ENCODE peak calls at places on chromosomes 16 and 17, in ten cellular contexts. One of them, this sample, is unnamed.

GRCh38 chr17:77382966-77383612 is 242.3 kb downstream of the SEC14L1 start:
- DNase-seq in mammary epithelial cell: peak; percentile 54
- DNase-seq in PC-3: no peak
- DNase-seq in neural progenitor cell: no peak
- DNase-seq in MM.1S: no peak
- DNase-seq in IMR-90: peak; percentile 90
- DNase-seq in HCT116: no peak
- DNase-seq in hepatocyte: no peak
- DNase-seq in fibroblast of lung: peak; percentile 65
- DNase-seq in PC-9: no peak
- DNase-seq in this sample: peak; percentile 56

GRCh38 chr16:20774703-20775362 is 11.0 kb downstream of the ACSM3 start:
- DNase-seq in mammary epithelial cell: peak; percentile 68
- DNase-seq in PC-3: peak; percentile 83
- DNase-seq in neural progenitor cell: peak; percentile 76
- DNase-seq in MM.1S: peak; percentile 41
- DNase-seq in IMR-90: peak; percentile 53
- DNase-seq in HCT116: peak; percentile 68
- DNase-seq in hepatocyte: peak; percentile 71
- DNase-seq in fibroblast of lung: peak; percentile 42
- DNase-seq in PC-9: peak; percentile 64
- DNase-seq in this sample: peak; percentile 67

GRCh38 chr17:47120521-47121095 is 68.5 kb downstream of the CDC27 start:
- DNase-seq in mammary epithelial cell: no peak
- DNase-seq in PC-3: no peak
- DNase-seq in neural progenitor cell: no peak
- DNase-seq in MM.1S: no peak
- DNase-seq in IMR-90: peak; percentile 77
- DNase-seq in HCT116: no peak
- DNase-seq in hepatocyte: no peak
- DNase-seq in fibroblast of lung: peak; percentile 64
- DNase-seq in PC-9: no peak
- DNase-seq in this sample: no peak

GRCh38 chr17:35127751-35128514 is 6.5 kb downstream of the FNDC8 start:
- DNase-seq in mammary epithelial cell: no peak
- DNase-seq in PC-3: no peak
- DNase-seq in neural progenitor cell: no peak
- DNase-seq in MM.1S: no peak
- DNase-seq in IMR-90: peak; percentile 94
- DNase-seq in HCT116: no peak
- DNase-seq in hepatocyte: peak; percentile 51
- DNase-seq in fibroblast of lung: no peak
- DNase-seq in PC-9: no peak
- DNase-seq in this sample: no peak

GRCh38 chr16:64950731-64951130 is 171.1 kb downstream of the CDH11 start:
- DNase-seq in mammary epithelial cell: no peak
- DNase-seq in PC-3: no peak
- DNase-seq in neural progenitor cell: no peak
- DNase-seq in MM.1S: no peak
- DNase-seq in IMR-90: no peak
- DNase-seq in HCT116: no peak
- DNase-seq in hepatocyte: no peak
- DNase-seq in fibroblast of lung: no peak
- DNase-seq in PC-9: no peak
- DNase-seq in this sample: no peak

GRCh38 chr16:19520861-19521331 is 1.0 kb downstream of the GDE1 start:
- DNase-seq in mammary epithelial cell: peak; percentile 78
- DNase-seq in PC-3: peak; percentile 67
- DNase-seq in neural progenitor cell: no peak
- DNase-seq in MM.1S: peak; percentile 48
- DNase-seq in IMR-90: peak; percentile 54
- DNase-seq in HCT116: no peak
- DNase-seq in hepatocyte: peak; percentile 68
- DNase-seq in fibroblast of lung: peak; percentile 58
- DNase-seq in PC-9: peak; percentile 54
- DNase-seq in this sample: peak; percentile 10

GRCh38 chr16:77443834-77444460 is 9.1 kb upstream of the ADAMTS18 start:
- DNase-seq in mammary epithelial cell: no peak
- DNase-seq in PC-3: no peak
- DNase-seq in neural progenitor cell: no peak
- DNase-seq in MM.1S: no peak
- DNase-seq in IMR-90: no peak
- DNase-seq in HCT116: no peak
- DNase-seq in hepatocyte: no peak
- DNase-seq in fibroblast of lung: no peak
- DNase-seq in PC-9: no peak
- DNase-seq in this sample: no peak

GRCh38 chr16:89360760-89361435 is 129.5 kb downstream of the ANKRD11 start:
- DNase-seq in mammary epithelial cell: no peak
- DNase-seq in PC-3: no peak
- DNase-seq in neural progenitor cell: no peak
- DNase-seq in MM.1S: no peak
- DNase-seq in IMR-90: no peak
- DNase-seq in HCT116: no peak
- DNase-seq in hepatocyte: no peak
- DNase-seq in fibroblast of lung: no peak
- DNase-seq in PC-9: no peak
- DNase-seq in this sample: peak; percentile 53

GRCh38 chr16:12869681-12870427 is 31.5 kb upstream of the SHISA9 start:
- DNase-seq in mammary epithelial cell: peak; percentile 32
- DNase-seq in PC-3: no peak
- DNase-seq in neural progenitor cell: no peak
- DNase-seq in MM.1S: no peak
- DNase-seq in IMR-90: no peak
- DNase-seq in HCT116: no peak
- DNase-seq in hepatocyte: no peak
- DNase-seq in fibroblast of lung: no peak
- DNase-seq in PC-9: no peak
- DNase-seq in this sample: no peak

GRCh38 chr16:87436225-87437172 is 44.4 kb downstream of the MAP1LC3B start:
- DNase-seq in mammary epithelial cell: no peak
- DNase-seq in PC-3: no peak
- DNase-seq in neural progenitor cell: no peak
- DNase-seq in MM.1S: no peak
- DNase-seq in IMR-90: peak; percentile 47
- DNase-seq in HCT116: no peak
- DNase-seq in hepatocyte: no peak
- DNase-seq in fibroblast of lung: peak; percentile 70
- DNase-seq in PC-9: no peak
- DNase-seq in this sample: no peak

GRCh38 chr17:30321314-30321713 is 12.5 kb downstream of the TMIGD1 start:
- DNase-seq in mammary epithelial cell: no peak
- DNase-seq in PC-3: peak; percentile 77
- DNase-seq in neural progenitor cell: no peak
- DNase-seq in MM.1S: no peak
- DNase-seq in IMR-90: no peak
- DNase-seq in HCT116: no peak
- DNase-seq in hepatocyte: no peak
- DNase-seq in fibroblast of lung: no peak
- DNase-seq in PC-9: no peak
- DNase-seq in this sample: no peak

GRCh38 chr16:28623172-28623711 is 13.4 kb upstream of the SULT1A1 start:
- DNase-seq in mammary epithelial cell: peak; percentile 39
- DNase-seq in PC-3: peak; percentile 67
- DNase-seq in neural progenitor cell: no peak
- DNase-seq in MM.1S: peak; percentile 87
- DNase-seq in IMR-90: no peak
- DNase-seq in HCT116: peak; percentile 43
- DNase-seq in hepatocyte: no peak
- DNase-seq in fibroblast of lung: peak; percentile 17
- DNase-seq in PC-9: peak; percentile 89
- DNase-seq in this sample: peak; percentile 94

GRCh38 chr16:17460890-17461289 is 9.9 kb downstream of the XYLT1 start:
- DNase-seq in mammary epithelial cell: no peak
- DNase-seq in PC-3: no peak
- DNase-seq in neural progenitor cell: no peak
- DNase-seq in MM.1S: no peak
- DNase-seq in IMR-90: no peak
- DNase-seq in HCT116: no peak
- DNase-seq in hepatocyte: no peak
- DNase-seq in fibroblast of lung: peak; percentile 39
- DNase-seq in PC-9: no peak
- DNase-seq in this sample: peak; percentile 36

GRCh38 chr16:17457997-17458396 is 12.8 kb downstream of the XYLT1 start:
- DNase-seq in mammary epithelial cell: no peak
- DNase-seq in PC-3: no peak
- DNase-seq in neural progenitor cell: no peak
- DNase-seq in MM.1S: no peak
- DNase-seq in IMR-90: no peak
- DNase-seq in HCT116: no peak
- DNase-seq in hepatocyte: no peak
- DNase-seq in fibroblast of lung: no peak
- DNase-seq in PC-9: no peak
- DNase-seq in this sample: no peak

GRCh38 chr16:17454331-17454730 is 16.4 kb downstream of the XYLT1 start:
- DNase-seq in mammary epithelial cell: no peak
- DNase-seq in PC-3: no peak
- DNase-seq in neural progenitor cell: no peak
- DNase-seq in MM.1S: no peak
- DNase-seq in IMR-90: no peak
- DNase-seq in HCT116: no peak
- DNase-seq in hepatocyte: no peak
- DNase-seq in fibroblast of lung: no peak
- DNase-seq in PC-9: no peak
- DNase-seq in this sample: no peak

GRCh38 chr16:17459903-17460521 is 10.7 kb downstream of the XYLT1 start:
- DNase-seq in mammary epithelial cell: no peak
- DNase-seq in PC-3: no peak
- DNase-seq in neural progenitor cell: no peak
- DNase-seq in MM.1S: no peak
- DNase-seq in IMR-90: no peak
- DNase-seq in HCT116: no peak
- DNase-seq in hepatocyte: no peak
- DNase-seq in fibroblast of lung: no peak
- DNase-seq in PC-9: no peak
- DNase-seq in this sample: peak; percentile 92

DNA sequence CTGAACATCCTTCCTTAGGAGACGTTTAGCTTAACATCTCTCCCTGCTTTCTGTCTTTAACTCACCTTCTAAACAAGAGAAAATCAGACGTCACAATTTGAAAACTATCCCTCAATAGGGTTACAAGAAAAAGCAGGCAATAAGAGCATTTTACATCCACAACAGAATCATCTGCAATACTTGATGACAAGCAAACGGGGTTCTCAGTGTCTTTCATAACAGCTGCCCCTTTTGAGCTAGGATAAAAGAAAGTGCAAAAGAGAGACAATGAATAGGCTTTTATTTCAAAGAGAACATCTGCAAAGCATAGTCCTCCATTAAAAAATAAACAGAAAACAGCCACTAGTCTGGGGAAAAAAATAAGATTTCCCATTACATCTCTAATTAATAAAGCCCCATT is 13.2 kb downstream of the XYLT1 start:
- DNase-seq in mammary epithelial cell: no peak
- DNase-seq in PC-3: no peak
- DNase-seq in neural progenitor cell: no peak
- DNase-seq in MM.1S: no peak
- DNase-seq in IMR-90: no peak
- DNase-seq in HCT116: no peak
- DNase-seq in hepatocyte: no peak
- DNase-seq in fibroblast of lung: no peak
- DNase-seq in PC-9: no peak
- DNase-seq in this sample: no peak
- H4K20me1 ChIP-seq in mammary epithelial cell: no peaks in the 10 kb centered on the region
- H4K20me1 ChIP-seq in PC-3: no peaks in the 10 kb centered on the region
- H4K20me1 ChIP-seq in neural progenitor cell: peaks cover 9% of the 10 kb centered on the region
- H4K20me1 ChIP-seq in MM.1S: no peaks in the 10 kb centered on the region
- H4K20me1 ChIP-seq in IMR-90: peaks cover 32% of the 10 kb centered on the region
- H4K20me1 ChIP-seq in HCT116: no peaks in the 10 kb centered on the region
- H4K20me1 ChIP-seq in hepatocyte: peaks cover 3% of the 10 kb centered on the region
- H4K20me1 ChIP-seq in fibroblast of lung: no peaks in the 10 kb centered on the region
- H4K20me1 ChIP-seq in PC-9: no peaks in the 10 kb centered on the region
- H4K20me1 ChIP-seq in this sample: peaks cover 3% of the 10 kb centered on the region

GRCh38 chr17:61179316-61179715 is 220.3 kb upstream of the TBX2 start:
- DNase-seq in mammary epithelial cell: no peak
- DNase-seq in PC-3: no peak
- DNase-seq in neural progenitor cell: peak; percentile 81
- DNase-seq in MM.1S: no peak
- DNase-seq in IMR-90: no peak
- DNase-seq in HCT116: no peak
- DNase-seq in hepatocyte: no peak
- DNase-seq in fibroblast of lung: no peak
- DNase-seq in PC-9: no peak
- DNase-seq in this sample: no peak
- H3K27ac ChIP-seq in mammary epithelial cell: no peak overlapping the region
- H3K27ac ChIP-seq in PC-3: no peak overlapping the region
- H3K27ac ChIP-seq in neural progenitor cell: peak overlapping the region; percentile 57
- H3K27ac ChIP-seq in MM.1S: no peak overlapping the region
- H3K27ac ChIP-seq in IMR-90: no peak overlapping the region
- H3K27ac ChIP-seq in HCT116: no peak overlapping the region
- H3K27ac ChIP-seq in hepatocyte: no peak overlapping the region
- H3K27ac ChIP-seq in fibroblast of lung: no peak overlapping the region
- H3K27ac ChIP-seq in PC-9: no peak overlapping the region
- H3K27ac ChIP-seq in this sample: no peak overlapping the region

DNA sequence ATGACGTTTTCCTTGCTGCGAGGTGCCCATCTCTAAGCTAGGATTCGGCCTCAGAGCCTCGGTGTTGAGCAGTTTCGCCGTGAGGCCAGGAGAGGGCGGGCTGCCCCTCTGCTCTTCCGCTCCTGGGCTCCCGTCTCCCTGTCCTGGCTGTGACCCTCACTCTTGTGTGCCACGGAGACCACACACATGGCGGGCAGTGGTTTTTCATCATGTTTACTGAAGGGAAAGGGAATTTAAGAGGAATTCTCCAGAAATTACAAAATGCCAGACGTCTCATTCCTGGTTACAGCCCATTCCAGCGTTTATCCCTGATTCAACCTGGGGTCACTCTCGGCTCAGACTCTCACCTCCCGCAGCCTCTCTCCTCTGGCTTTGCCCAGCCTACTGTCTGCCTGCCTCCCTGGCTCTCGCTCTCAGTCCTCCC is 96.8 kb upstream of the ELAC2 start:
- DNase-seq in mammary epithelial cell: peak; percentile 6
- DNase-seq in PC-3: peak; percentile 71
- DNase-seq in neural progenitor cell: peak; percentile 87
- DNase-seq in MM.1S: no peak
- DNase-seq in IMR-90: peak; percentile 28
- DNase-seq in HCT116: peak; percentile 13
- DNase-seq in hepatocyte: peak; percentile 85
- DNase-seq in fibroblast of lung: peak; percentile 79
- DNase-seq in PC-9: no peak
- DNase-seq in this sample: peak; percentile 2
- TF ChIP-seq CTCF in mammary epithelial cell: peak; percentile 56
- TF ChIP-seq CTCF in PC-3: peak; percentile 91
- TF ChIP-seq CTCF in neural progenitor cell: peak; percentile 86
- TF ChIP-seq CTCF in MM.1S: peak; percentile 37
- TF ChIP-seq CTCF in IMR-90: peak; percentile 71
- TF ChIP-seq CTCF in HCT116: peak; percentile 87
- TF ChIP-seq CTCF in hepatocyte: peak; percentile 85
- TF ChIP-seq CTCF in fibroblast of lung: peak; percentile 92
- TF ChIP-seq CTCF in PC-9: peak; percentile 57
- TF ChIP-seq CTCF in this sample: peak; percentile 72

DNA sequence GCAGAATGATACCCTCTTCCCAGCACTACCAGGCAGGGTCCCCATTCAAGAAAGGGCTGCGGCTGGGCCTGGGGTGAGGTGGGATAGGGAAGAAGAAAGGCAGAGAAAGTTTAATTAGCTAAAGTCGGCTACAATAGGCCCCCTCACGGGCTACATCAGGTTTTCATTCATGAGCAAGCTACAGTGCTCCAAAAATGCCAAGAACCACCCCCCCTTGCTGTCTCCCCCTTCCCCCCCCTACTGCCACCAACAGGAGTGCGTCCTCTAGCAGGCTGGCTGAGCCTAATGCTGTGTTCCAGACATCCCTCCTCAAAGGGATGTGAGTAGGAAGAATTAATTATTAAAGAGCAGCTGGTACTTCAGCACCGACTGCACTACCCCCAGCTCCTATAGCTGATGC is 2.2 kb downstream of the HDAC5 start:
- DNase-seq in mammary epithelial cell: no peak
- DNase-seq in PC-3: no peak
- DNase-seq in neural progenitor cell: peak; percentile 68
- DNase-seq in MM.1S: no peak
- DNase-seq in IMR-90: no peak
- DNase-seq in HCT116: no peak
- DNase-seq in hepatocyte: no peak
- DNase-seq in fibroblast of lung: no peak
- DNase-seq in PC-9: no peak
- DNase-seq in this sample: no peak
- H4K20me1 ChIP-seq in mammary epithelial cell: no peaks in the 10 kb centered on the region
- H4K20me1 ChIP-seq in PC-3: no peaks in the 10 kb centered on the region
- H4K20me1 ChIP-seq in neural progenitor cell: peaks cover 66% of the 10 kb centered on the region
- H4K20me1 ChIP-seq in MM.1S: no peaks in the 10 kb centered on the region
- H4K20me1 ChIP-seq in IMR-90: peaks cover 41% of the 10 kb centered on the region
- H4K20me1 ChIP-seq in HCT116: no peaks in the 10 kb centered on the region
- H4K20me1 ChIP-seq in hepatocyte: peaks cover 22% of the 10 kb centered on the region
- H4K20me1 ChIP-seq in fibroblast of lung: no peaks in the 10 kb centered on the region
- H4K20me1 ChIP-seq in PC-9: peaks cover 4% of the 10 kb centered on the region
- H4K20me1 ChIP-seq in this sample: no peaks in the 10 kb centered on the region

This sample was measured in OCI-LY7.